ENCODE peak calls at places on chromosomes 4 and X, in eight cellular contexts. I is HCT116, T is spleen, K is cardiac muscle cell, W is fibroblast of lung, E is H7, R is pons, Y is right lobe of liver. S is an unnamed sample.

GRCh38 chr4:127505203-127505602 is 127.6 kb upstream of the INTU start:
- DNase-seq in W (peak), I (no peak), K (peak), T (no peak), R (no peak), Y (no peak), E (no peak), S (no peak)

GRCh38 chr4:176001171-176002006 is 64.3 kb upstream of the WDR17 start:
- DNase-seq in W (peak), Y (peak), K (peak), E (peak), I (peak), R (peak), T (peak), S (peak)

GRCh38 chrX:66221856-66222255 is 57.8 kb downstream of the HEPH start:
- DNase-seq in K (no peak), T (no peak), W (peak), Y (no peak), I (no peak), R (no peak), E (no peak), S (no peak)

GRCh38 chr4:53598901-53599300 is 7.6 kb upstream of the LNX1 start:
- DNase-seq in I (no peak), T (no peak), R (no peak), W (peak), E (no peak), Y (no peak), K (no peak), S (no peak)

GRCh38 chr4:76733380-76733779 is 164.6 kb downstream of the SOWAHB start:
- DNase-seq in R (no peak), W (no peak), T (no peak), Y (no peak), K (no peak), I (no peak), E (peak), S (peak)

GRCh38 chr4:110586137-110586850 is 36.6 kb downstream of the PITX2 start:
- DNase-seq in W (peak), R (peak), I (peak), T (no peak), K (peak), Y (no peak), E (peak), S (no peak)

GRCh38 chr4:119016636-119017035 is 119.0 kb upstream of the MYOZ2 start:
- DNase-seq in Y (no peak), I (no peak), T (no peak), K (no peak), W (peak), E (no peak), R (no peak), S (no peak)

GRCh38 chr4:105966046-105966445 is 70.8 kb downstream of the NPNT start:
- DNase-seq in Y (no peak), T (no peak), K (peak), R (no peak), I (no peak), E (no peak), W (peak), S (no peak)

GRCh38 chrX:150086371-150086770 is 148.1 kb upstream of the EOLA2 start:
- DNase-seq in Y (no peak), T (no peak), E (no peak), I (no peak), K (no peak), W (peak), R (no peak), S (no peak)

GRCh38 chr4:36010531-36010930 is 233.8 kb downstream of the ARAP2 start:
- DNase-seq in Y (no peak), W (peak), I (no peak), T (no peak), R (no peak), K (no peak), E (no peak), S (no peak)

GRCh38 chr4:155042014-155042413 is 166.4 kb upstream of the NPY2R start:
- DNase-seq in R (no peak), K (no peak), Y (no peak), T (no peak), E (no peak), I (no peak), W (no peak), S (no peak)

GRCh38 chrX:50648151-50648550 is 165.8 kb downstream of the SHROOM4 start:
- DNase-seq in Y (no peak), W (peak), R (no peak), E (no peak), I (no peak), K (no peak), T (no peak), S (no peak)

GRCh38 chr4:25001499-25001898 is 29.2 kb downstream of the LGI2 start:
- DNase-seq in W (peak), E (no peak), K (no peak), T (no peak), Y (no peak), R (no peak), I (no peak), S (no peak)

GRCh38 chr4:8847331-8847730 is 24.3 kb downstream of the HMX1 start:
- DNase-seq in Y (peak), I (no peak), R (no peak), K (no peak), E (no peak), T (peak), W (no peak), S (no peak)

GRCh38 chr4:55356991-55357461 is 11.0 kb downstream of the SRD5A3 start:
- DNase-seq in I (no peak), E (no peak), Y (no peak), W (peak), T (no peak), R (no peak), K (no peak), S (peak)

GRCh38 chrX:66110112-66110511 is 53.9 kb upstream of the HEPH start:
- DNase-seq in K (peak), T (no peak), W (no peak), I (peak), E (peak), Y (no peak), R (peak), S (no peak)

GRCh38 chr4:125961626-125962025 is 646.9 kb downstream of the FAT4 start:
- DNase-seq in E (no peak), W (no peak), I (no peak), T (peak), Y (no peak), R (no peak), K (no peak), S (no peak)

GRCh38 chr4:40856836-40857362 is 107.1 kb downstream of the NSUN7 start:
- DNase-seq in K (peak), R (peak), I (no peak), W (peak), Y (peak), E (peak), T (peak), S (peak)

S was measured in NCI-H748 treated with DMSO at 0.1 percent for 48 hours.